ENCODE peak calls at places on chromosome 12, in seven cellular contexts. One of them, this sample, is unnamed.
A peak's percentile ranks its signal among the peaks of the same experiment; 100 is the strongest.

GRCh38 chr12:49541911-49542505 is 3.2 kb downstream of the KCNH3 start:
- DNase-seq in T-helper 2 cell treated with Interferon-gamma antibody and Interleukin-4, amounts not matched to agents 5 μg/mL and 100 μg/mL, for 36 hours: no peak
- DNase-seq in germinal center: no peak
- DNase-seq in lower leg skin: no peak
- DNase-seq in stimulated activated CD8-positive, alpha-beta memory T cell treated with anti-CD3 and anti-CD28 coated beads, Interleukin-4, amount 100 ng/mL, for 1 hour: no peak
- DNase-seq in sciatic nerve: peak; percentile 30
- DNase-seq in gastrocnemius medialis: no peak
- DNase-seq in this sample: no peak

GRCh38 chr12:88520436-88520820 is 59.8 kb downstream of the KITLG start:
- DNase-seq in T-helper 2 cell treated with Interferon-gamma antibody and Interleukin-4, amounts not matched to agents 5 μg/mL and 100 μg/mL, for 36 hours: no peak
- DNase-seq in germinal center: no peak
- DNase-seq in lower leg skin: no peak
- DNase-seq in stimulated activated CD8-positive, alpha-beta memory T cell treated with anti-CD3 and anti-CD28 coated beads, Interleukin-4, amount 100 ng/mL, for 1 hour: no peak
- DNase-seq in sciatic nerve: no peak
- DNase-seq in gastrocnemius medialis: no peak
- DNase-seq in this sample: no peak

GRCh38 chr12:128727999-128728398 is 95.8 kb downstream of the SLC15A4 start:
- DNase-seq in T-helper 2 cell treated with Interferon-gamma antibody and Interleukin-4, amounts not matched to agents 5 μg/mL and 100 μg/mL, for 36 hours: no peak
- DNase-seq in germinal center: no peak
- DNase-seq in lower leg skin: no peak
- DNase-seq in stimulated activated CD8-positive, alpha-beta memory T cell treated with anti-CD3 and anti-CD28 coated beads, Interleukin-4, amount 100 ng/mL, for 1 hour: no peak
- DNase-seq in sciatic nerve: no peak
- DNase-seq in gastrocnemius medialis: no peak
- DNase-seq in this sample: no peak

GRCh38 chr12:129081755-129082250 is 228.5 kb downstream of the GLT1D1 start:
- DNase-seq in T-helper 2 cell treated with Interferon-gamma antibody and Interleukin-4, amounts not matched to agents 5 μg/mL and 100 μg/mL, for 36 hours: no peak
- DNase-seq in germinal center: no peak
- DNase-seq in lower leg skin: no peak
- DNase-seq in stimulated activated CD8-positive, alpha-beta memory T cell treated with anti-CD3 and anti-CD28 coated beads, Interleukin-4, amount 100 ng/mL, for 1 hour: no peak
- DNase-seq in sciatic nerve: no peak
- DNase-seq in gastrocnemius medialis: no peak
- DNase-seq in this sample: peak; percentile 16

GRCh38 chr12:44155349-44155748 is 319.5 kb downstream of the TMEM117 start:
- DNase-seq in T-helper 2 cell treated with Interferon-gamma antibody and Interleukin-4, amounts not matched to agents 5 μg/mL and 100 μg/mL, for 36 hours: no peak
- DNase-seq in germinal center: no peak
- DNase-seq in lower leg skin: no peak
- DNase-seq in stimulated activated CD8-positive, alpha-beta memory T cell treated with anti-CD3 and anti-CD28 coated beads, Interleukin-4, amount 100 ng/mL, for 1 hour: no peak
- DNase-seq in sciatic nerve: no peak
- DNase-seq in gastrocnemius medialis: no peak
- DNase-seq in this sample: no peak

GRCh38 chr12:114411081-114411836 is 5.3 kb upstream of the TBX5 start:
- DNase-seq in T-helper 2 cell treated with Interferon-gamma antibody and Interleukin-4, amounts not matched to agents 5 μg/mL and 100 μg/mL, for 36 hours: no peak
- DNase-seq in germinal center: no peak
- DNase-seq in lower leg skin: no peak
- DNase-seq in stimulated activated CD8-positive, alpha-beta memory T cell treated with anti-CD3 and anti-CD28 coated beads, Interleukin-4, amount 100 ng/mL, for 1 hour: no peak
- DNase-seq in sciatic nerve: no peak
- DNase-seq in gastrocnemius medialis: no peak
- DNase-seq in this sample: no peak

GRCh38 chr12:76399040-76399439 is 50.8 kb upstream of the BBS10 start:
- DNase-seq in T-helper 2 cell treated with Interferon-gamma antibody and Interleukin-4, amounts not matched to agents 5 μg/mL and 100 μg/mL, for 36 hours: no peak
- DNase-seq in germinal center: no peak
- DNase-seq in lower leg skin: no peak
- DNase-seq in stimulated activated CD8-positive, alpha-beta memory T cell treated with anti-CD3 and anti-CD28 coated beads, Interleukin-4, amount 100 ng/mL, for 1 hour: no peak
- DNase-seq in sciatic nerve: no peak
- DNase-seq in gastrocnemius medialis: no peak
- DNase-seq in this sample: no peak

GRCh38 chr12:53532026-53532425 is 24.7 kb upstream of the NPFF start:
- DNase-seq in T-helper 2 cell treated with Interferon-gamma antibody and Interleukin-4, amounts not matched to agents 5 μg/mL and 100 μg/mL, for 36 hours: no peak
- DNase-seq in germinal center: no peak
- DNase-seq in lower leg skin: no peak
- DNase-seq in stimulated activated CD8-positive, alpha-beta memory T cell treated with anti-CD3 and anti-CD28 coated beads, Interleukin-4, amount 100 ng/mL, for 1 hour: no peak
- DNase-seq in sciatic nerve: no peak
- DNase-seq in gastrocnemius medialis: no peak
- DNase-seq in this sample: no peak

GRCh38 chr12:104356231-104357115 is 52.9 kb downstream of the EID3 start:
- DNase-seq in T-helper 2 cell treated with Interferon-gamma antibody and Interleukin-4, amounts not matched to agents 5 μg/mL and 100 μg/mL, for 36 hours: no peak
- DNase-seq in germinal center: no peak
- DNase-seq in lower leg skin: no peak
- DNase-seq in stimulated activated CD8-positive, alpha-beta memory T cell treated with anti-CD3 and anti-CD28 coated beads, Interleukin-4, amount 100 ng/mL, for 1 hour: no peak
- DNase-seq in sciatic nerve: no peak
- DNase-seq in gastrocnemius medialis: no peak
- DNase-seq in this sample: no peak

GRCh38 chr12:2212971-2213869 is 160.4 kb downstream of the CACNA1C start:
- DNase-seq in T-helper 2 cell treated with Interferon-gamma antibody and Interleukin-4, amounts not matched to agents 5 μg/mL and 100 μg/mL, for 36 hours: no peak
- DNase-seq in germinal center: no peak
- DNase-seq in lower leg skin: no peak
- DNase-seq in stimulated activated CD8-positive, alpha-beta memory T cell treated with anti-CD3 and anti-CD28 coated beads, Interleukin-4, amount 100 ng/mL, for 1 hour: no peak
- DNase-seq in sciatic nerve: no peak
- DNase-seq in gastrocnemius medialis: no peak
- DNase-seq in this sample: peak; percentile 56

GRCh38 chr12:22333186-22333745 is 1.2 kb downstream of the ST8SIA1 start:
- DNase-seq in T-helper 2 cell treated with Interferon-gamma antibody and Interleukin-4, amounts not matched to agents 5 μg/mL and 100 μg/mL, for 36 hours: no peak
- DNase-seq in germinal center: no peak
- DNase-seq in lower leg skin: no peak
- DNase-seq in stimulated activated CD8-positive, alpha-beta memory T cell treated with anti-CD3 and anti-CD28 coated beads, Interleukin-4, amount 100 ng/mL, for 1 hour: no peak
- DNase-seq in sciatic nerve: no peak
- DNase-seq in gastrocnemius medialis: no peak
- DNase-seq in this sample: no peak

GRCh38 chr12:56998316-56998715 is 8.0 kb downstream of the ZBTB39 start:
- DNase-seq in T-helper 2 cell treated with Interferon-gamma antibody and Interleukin-4, amounts not matched to agents 5 μg/mL and 100 μg/mL, for 36 hours: no peak
- DNase-seq in germinal center: no peak
- DNase-seq in lower leg skin: no peak
- DNase-seq in stimulated activated CD8-positive, alpha-beta memory T cell treated with anti-CD3 and anti-CD28 coated beads, Interleukin-4, amount 100 ng/mL, for 1 hour: no peak
- DNase-seq in sciatic nerve: no peak
- DNase-seq in gastrocnemius medialis: no peak
- DNase-seq in this sample: no peak

GRCh38 chr12:48618541-48618940 is 48.7 kb upstream of the LALBA start:
- DNase-seq in T-helper 2 cell treated with Interferon-gamma antibody and Interleukin-4, amounts not matched to agents 5 μg/mL and 100 μg/mL, for 36 hours: peak; percentile 64
- DNase-seq in germinal center: peak; percentile 69
- DNase-seq in lower leg skin: peak; percentile 66
- DNase-seq in stimulated activated CD8-positive, alpha-beta memory T cell treated with anti-CD3 and anti-CD28 coated beads, Interleukin-4, amount 100 ng/mL, for 1 hour: peak; percentile 52
- DNase-seq in sciatic nerve: peak; percentile 73
- DNase-seq in gastrocnemius medialis: peak; percentile 57
- DNase-seq in this sample: peak; percentile 81

GRCh38 chr12:14135996-14136395 is 154.6 kb upstream of the GRIN2B start:
- DNase-seq in T-helper 2 cell treated with Interferon-gamma antibody and Interleukin-4, amounts not matched to agents 5 μg/mL and 100 μg/mL, for 36 hours: no peak
- DNase-seq in germinal center: no peak
- DNase-seq in lower leg skin: no peak
- DNase-seq in stimulated activated CD8-positive, alpha-beta memory T cell treated with anti-CD3 and anti-CD28 coated beads, Interleukin-4, amount 100 ng/mL, for 1 hour: no peak
- DNase-seq in sciatic nerve: no peak
- DNase-seq in gastrocnemius medialis: no peak
- DNase-seq in this sample: no peak

GRCh38 chr12:16323010-16323409 is 24.4 kb upstream of the MGST1 start:
- DNase-seq in T-helper 2 cell treated with Interferon-gamma antibody and Interleukin-4, amounts not matched to agents 5 μg/mL and 100 μg/mL, for 36 hours: no peak
- DNase-seq in germinal center: no peak
- DNase-seq in lower leg skin: no peak
- DNase-seq in stimulated activated CD8-positive, alpha-beta memory T cell treated with anti-CD3 and anti-CD28 coated beads, Interleukin-4, amount 100 ng/mL, for 1 hour: no peak
- DNase-seq in sciatic nerve: no peak
- DNase-seq in gastrocnemius medialis: no peak
- DNase-seq in this sample: no peak

GRCh38 chr12:128076188-128076587 is 190.8 kb upstream of the TMEM132C start:
- DNase-seq in T-helper 2 cell treated with Interferon-gamma antibody and Interleukin-4, amounts not matched to agents 5 μg/mL and 100 μg/mL, for 36 hours: no peak
- DNase-seq in germinal center: no peak
- DNase-seq in lower leg skin: no peak
- DNase-seq in stimulated activated CD8-positive, alpha-beta memory T cell treated with anti-CD3 and anti-CD28 coated beads, Interleukin-4, amount 100 ng/mL, for 1 hour: no peak
- DNase-seq in sciatic nerve: no peak
- DNase-seq in gastrocnemius medialis: no peak
- DNase-seq in this sample: no peak

GRCh38 chr12:93982847-93983315 is 165.5 kb upstream of the PLXNC1 start:
- DNase-seq in T-helper 2 cell treated with Interferon-gamma antibody and Interleukin-4, amounts not matched to agents 5 μg/mL and 100 μg/mL, for 36 hours: peak; percentile 49
- DNase-seq in germinal center: no peak
- DNase-seq in lower leg skin: no peak
- DNase-seq in stimulated activated CD8-positive, alpha-beta memory T cell treated with anti-CD3 and anti-CD28 coated beads, Interleukin-4, amount 100 ng/mL, for 1 hour: no peak
- DNase-seq in sciatic nerve: no peak
- DNase-seq in gastrocnemius medialis: no peak
- DNase-seq in this sample: no peak